ENCODE peak calls at places on chromosomes 12 and 14, in six cellular contexts. P is NCI-H524; Q is NCI-H187 treated with DMSO at 0.1 percent for 48 hours; T is lower leg skin; W is stimulated activated CD4-positive, alpha-beta T cell treated with anti-CD3 and anti-CD28 coated beads, Interleukin-1b, Interleukin-23, amount 100 ng/mL, for 1 hour; F is heart left ventricle. C is an unnamed sample.

GRCh38 chr12:99386907-99387306 is 260.6 kb upstream of the GARIN6 start:
- DNase-seq in P (peak; percentile 28), Q (no peak), T (no peak), W (no peak), F (no peak), C (no peak)

GRCh38 chr14:36450550-36450949 is 69.5 kb downstream of the NKX2-1 start:
- DNase-seq in P (peak; percentile 47), Q (no peak), T (no peak), W (no peak), F (no peak), C (no peak)

GRCh38 chr14:84806627-84807026 is 723.3 kb upstream of the FLRT2 start:
- DNase-seq in P (no peak), Q (no peak), T (no peak), W (no peak), F (no peak), C (no peak)

GRCh38 chr12:57461326-57461903 is 1.8 kb downstream of the GLI1 start:
- DNase-seq in P (peak; percentile 45), Q (no peak), T (peak; percentile 92), W (no peak), F (peak; percentile 71), C (peak; percentile 79)

GRCh38 chr12:28777603-28778365 is 371.3 kb upstream of the FAR2 start:
- DNase-seq in P (no peak), Q (no peak), T (no peak), W (no peak), F (no peak), C (no peak)

GRCh38 chr12:60172266-60172665 is 576.4 kb downstream of the SLC16A7 start:
- DNase-seq in P (no peak), Q (no peak), T (no peak), W (no peak), F (no peak), C (no peak)

GRCh38 chr12:6538420-6539275 is 4.3 kb downstream of the GAPDH start:
- DNase-seq in P (peak; percentile 35), Q (no peak), T (no peak), W (no peak), F (no peak), C (no peak)

GRCh38 chr14:49960453-49960852 is 67.6 kb downstream of the ARF6 start:
- DNase-seq in P (no peak), Q (no peak), T (peak; percentile 37), W (no peak), F (no peak), C (no peak)

GRCh38 chr12:53063708-53064612 is 14.1 kb downstream of the TNS2 start:
- DNase-seq in P (no peak), Q (no peak), T (peak; percentile 89), W (no peak), F (peak; percentile 77), C (peak; percentile 69)

GRCh38 chr14:56423591-56423991 is 156.0 kb upstream of the TMEM260 start:
- DNase-seq in P (no peak), Q (no peak), T (no peak), W (no peak), F (no peak), C (no peak)

GRCh38 chr14:70755655-70756054 is 53.7 kb downstream of the MAP3K9 start:
- DNase-seq in P (peak; percentile 35), Q (no peak), T (no peak), W (no peak), F (no peak), C (no peak)

GRCh38 chr14:74547331-74547927 is 53.9 kb downstream of the ISCA2 start:
- DNase-seq in P (no peak), Q (no peak), T (no peak), W (no peak), F (peak; percentile 6), C (no peak)

GRCh38 chr12:57451233-57451778 is 3.8 kb upstream of the INHBE start:
- DNase-seq in P (no peak), Q (no peak), T (no peak), W (no peak), F (no peak), C (no peak)

GRCh38 chr14:74609721-74610120 is 2.3 kb downstream of the LTBP2 start:
- DNase-seq in P (peak; percentile 76), Q (no peak), T (no peak), W (no peak), F (no peak), C (no peak)

GRCh38 chr12:121731473-121731872 is 18.9 kb downstream of the TMEM120B start:
- DNase-seq in P (no peak), Q (no peak), T (no peak), W (no peak), F (no peak), C (no peak)

GRCh38 chr12:116924558-116925453 is 14.1 kb downstream of the FBXW8 start:
- DNase-seq in P (no peak), Q (no peak), T (no peak), W (no peak), F (peak; percentile 45), C (no peak)

GRCh38 chr12:103538397-103538796 is 42.6 kb upstream of the C12orf42 start:
- DNase-seq in P (no peak), Q (no peak), T (no peak), W (no peak), F (no peak), C (no peak)

GRCh38 chr14:100022772-100023451 is 42.3 kb upstream of the EVL start:
- DNase-seq in P (no peak), Q (peak; percentile 93), T (no peak), W (no peak), F (peak; percentile 30), C (peak; percentile 54)

GRCh38 chr14:86646688-86647687 is 1117.0 kb downstream of the FLRT2 start:
- DNase-seq in P (peak; percentile 29), Q (no peak), T (no peak), W (no peak), F (no peak), C (no peak)

GRCh38 chr12:88153959-88154358 is 11.9 kb downstream of the TMTC3 start:
- DNase-seq in P (peak; percentile 14), Q (no peak), T (no peak), W (no peak), F (no peak), C (no peak)

GRCh38 chr12:3752741-3753486 is at the start of gene CRACR2A:
- DNase-seq in P (peak; percentile 71), Q (no peak), T (peak; percentile 91), W (peak; percentile 65), F (peak; percentile 78), C (peak; percentile 85)

GRCh38 chr14:100975668-100976067 is 72.1 kb upstream of the RTL1 start:
- DNase-seq in P (no peak), Q (no peak), T (no peak), W (no peak), F (no peak), C (no peak)

GRCh38 chr14:92551066-92551841 is 37.7 kb downstream of the RIN3 start:
- DNase-seq in P (no peak), Q (no peak), T (no peak), W (no peak), F (no peak), C (no peak)

GRCh38 chr12:126055521-126055920 is 990.3 kb downstream of the AACS start:
- DNase-seq in P (no peak), Q (no peak), T (peak; percentile 29), W (no peak), F (no peak), C (no peak)

GRCh38 chr12:4164591-4165558 is 108.7 kb upstream of the CCND2 start:
- DNase-seq in P (no peak), Q (no peak), T (no peak), W (peak; percentile 40), F (peak; percentile 76), C (peak; percentile 58)

GRCh38 chr14:98984027-98984718 is 287.8 kb downstream of the BCL11B start:
- DNase-seq in P (no peak), Q (no peak), T (no peak), W (no peak), F (no peak), C (no peak)

GRCh38 chr12:53097564-53098353 is at the start of gene IGFBP6:
- DNase-seq in P (peak; percentile 50), Q (no peak), T (peak; percentile 91), W (peak; percentile 35), F (peak; percentile 77), C (peak; percentile 86)

GRCh38 chr14:99274346-99275221 is 2.6 kb upstream of the BCL11B start:
- DNase-seq in P (peak; percentile 99), Q (peak; percentile 78), T (peak; percentile 96), W (no peak), F (peak; percentile 50), C (peak; percentile 51)

GRCh38 chr12:89067436-89067835 is 284.9 kb downstream of the DUSP6 start:
- DNase-seq in P (no peak), Q (no peak), T (no peak), W (no peak), F (no peak), C (no peak)

C was measured in left ventricle myocardium superior.